ENCODE peak calls at places on chromosome 11, in four cellular contexts. M is A549, Z is HCT116, C is endothelial cell of umbilical vein. W is an unnamed sample.

GRCh38 chr11:66612458-66612857 is 4.0 kb upstream of the RBM14 start:
- DNase-seq in C (no peak), M (no peak), Z (no peak), W (no peak)

GRCh38 chr11:105923252-105923651 is 98.8 kb downstream of the MSANTD4 start:
- DNase-seq in C (no peak), M (no peak), Z (no peak), W (no peak)

GRCh38 chr11:67272327-67273259 is 6.3 kb downstream of the GRK2 start:
- DNase-seq in M (no peak), C (no peak), Z (no peak), W (peak)

GRCh38 chr11:127307700-127308099 is 307.1 kb upstream of the KIRREL3 start:
- DNase-seq in M (no peak), C (no peak), Z (no peak), W (no peak)

GRCh38 chr11:63868399-63869064 is 29.6 kb downstream of the MARK2 start:
- DNase-seq in Z (no peak), C (peak), M (no peak), W (peak)

GRCh38 chr11:65692367-65692766 is 19.7 kb upstream of the KAT5 start:
- DNase-seq in C (no peak), Z (no peak), M (no peak), W (no peak)

GRCh38 chr11:131025020-131025419 is 108.7 kb upstream of the SNX19 start:
- DNase-seq in Z (no peak), C (no peak), M (peak), W (no peak)

GRCh38 chr11:19766810-19767209 is 54.2 kb downstream of the NAV2 start:
- DNase-seq in Z (no peak), M (no peak), C (no peak), W (no peak)

GRCh38 chr11:104764718-104765045 is 133.6 kb downstream of the CASP12 start:
- DNase-seq in C (peak), Z (no peak), M (no peak), W (no peak)

GRCh38 chr11:46102843-46103242 is 18.4 kb downstream of the PHF21A start:
- DNase-seq in C (no peak), Z (no peak), M (no peak), W (no peak)

GRCh38 chr11:108985611-108986279 is 320.9 kb downstream of the DDX10 start:
- DNase-seq in C (peak), Z (no peak), M (no peak), W (no peak)

GRCh38 chr11:58770627-58771457 is 39.1 kb upstream of the GLYAT start:
- DNase-seq in C (no peak), Z (peak), M (no peak), W (no peak)

GRCh38 chr11:88357323-88358039 is 19.9 kb upstream of the CTSC start:
- DNase-seq in C (no peak), Z (no peak), M (no peak), W (peak)

GRCh38 chr11:32131321-32131720 is 40.4 kb downstream of the RCN1 start:
- DNase-seq in Z (no peak), C (no peak), M (no peak), W (no peak)

GRCh38 chr11:131867457-131868257 is 497.2 kb downstream of the NTM start:
- DNase-seq in M (no peak), C (peak), Z (no peak), W (peak)

GRCh38 chr11:8250446-8250845 is 13.2 kb downstream of the LMO1 start:
- DNase-seq in C (no peak), M (no peak), Z (no peak), W (no peak)

GRCh38 chr11:19595840-19596751 is 116.5 kb upstream of the NAV2 start:
- DNase-seq in Z (no peak), M (peak), C (peak), W (no peak)

GRCh38 chr11:130719516-130719915 is 196.8 kb downstream of the SNX19 start:
- DNase-seq in C (no peak), Z (no peak), M (no peak), W (no peak)

GRCh38 chr11:3838504-3838903 is 2.3 kb downstream of the RHOG start:
- DNase-seq in M (no peak), C (no peak), Z (no peak), W (peak)

GRCh38 chr11:17750013-17750816 is 15.6 kb downstream of the KCNC1 start:
- DNase-seq in M (no peak), Z (no peak), C (no peak), W (no peak)

GRCh38 chr11:18394928-18395734 is 768 bp downstream of the LDHA start:
- DNase-seq in M (peak), C (peak), Z (no peak), W (peak)

GRCh38 chr11:47891886-47892285 is 43.7 kb upstream of the NUP160 start:
- DNase-seq in C (no peak), Z (no peak), M (no peak), W (no peak)

GRCh38 chr11:8608646-8609045 is 14.6 kb upstream of the STK33 start:
- DNase-seq in C (no peak), Z (no peak), M (no peak), W (no peak)

GRCh38 chr11:58927393-58928081 is 11.8 kb upstream of the GLYATL1 start:
- DNase-seq in M (no peak), C (no peak), Z (no peak), W (no peak)

GRCh38 chr11:69446108-69446507 is 35.4 kb upstream of the LINC01488 start:
- DNase-seq in M (no peak), C (no peak), Z (no peak), W (peak)

GRCh38 chr11:119888119-119888518 is 159.1 kb upstream of the NECTIN1 start:
- DNase-seq in Z (no peak), C (no peak), M (no peak), W (peak)

GRCh38 chr11:87425943-87426342 is 388.2 kb downstream of the TMEM135 start:
- DNase-seq in C (no peak), M (no peak), Z (no peak), W (no peak)

GRCh38 chr11:76658651-76659650 is 11.6 kb downstream of the LRRC32 start:
- DNase-seq in C (no peak), M (no peak), Z (no peak), W (no peak)

GRCh38 chr11:2270322-2271076 is at the start of gene ASCL2:
- DNase-seq in M (no peak), C (no peak), Z (no peak), W (peak)

GRCh38 chr11:123885570-123885969 is at the start of gene TMEM225:
- DNase-seq in M (no peak), Z (no peak), C (no peak), W (no peak)

GRCh38 chr11:86999859-87000753 is 37.6 kb upstream of the TMEM135 start:
- DNase-seq in Z (no peak), M (no peak), C (peak), W (no peak)

GRCh38 chr11:2215561-2216399 is 44.2 kb upstream of the TH start:
- DNase-seq in C (no peak), Z (no peak), M (no peak), W (no peak)

GRCh38 chr11:114082415-114082748 is 22.9 kb downstream of the ZBTB16 start:
- DNase-seq in Z (no peak), C (no peak), M (no peak), W (no peak)

GRCh38 chr11:76329084-76329648 is 51.8 kb downstream of the THAP12 start:
- DNase-seq in C (no peak), Z (peak), M (no peak), W (no peak)

GRCh38 chr11:17609536-17610401 is 62.7 kb downstream of the OTOG start:
- DNase-seq in C (no peak), M (no peak), Z (no peak), W (no peak)

GRCh38 chr11:17012712-17013547 is 1.3 kb downstream of the PLEKHA7 start:
- DNase-seq in M (peak), Z (peak), C (peak), W (no peak)

GRCh38 chr11:73137942-73138274 is 4.2 kb downstream of the FCHSD2 start:
- DNase-seq in Z (no peak), M (no peak), C (no peak), W (no peak)

GRCh38 chr11:73141031-73141308 is 1.1 kb downstream of the FCHSD2 start:
- DNase-seq in Z (no peak), M (peak), C (no peak), W (no peak)

GRCh38 chr11:73141309-73142127 is 600 bp downstream of the FCHSD2 start:
- DNase-seq in M (peak), C (peak), Z (peak), W (peak)

GRCh38 chr11:73140213-73141030 is 1.7 kb downstream of the FCHSD2 start:
- DNase-seq in M (peak), Z (no peak), C (peak), W (peak)

DNA sequence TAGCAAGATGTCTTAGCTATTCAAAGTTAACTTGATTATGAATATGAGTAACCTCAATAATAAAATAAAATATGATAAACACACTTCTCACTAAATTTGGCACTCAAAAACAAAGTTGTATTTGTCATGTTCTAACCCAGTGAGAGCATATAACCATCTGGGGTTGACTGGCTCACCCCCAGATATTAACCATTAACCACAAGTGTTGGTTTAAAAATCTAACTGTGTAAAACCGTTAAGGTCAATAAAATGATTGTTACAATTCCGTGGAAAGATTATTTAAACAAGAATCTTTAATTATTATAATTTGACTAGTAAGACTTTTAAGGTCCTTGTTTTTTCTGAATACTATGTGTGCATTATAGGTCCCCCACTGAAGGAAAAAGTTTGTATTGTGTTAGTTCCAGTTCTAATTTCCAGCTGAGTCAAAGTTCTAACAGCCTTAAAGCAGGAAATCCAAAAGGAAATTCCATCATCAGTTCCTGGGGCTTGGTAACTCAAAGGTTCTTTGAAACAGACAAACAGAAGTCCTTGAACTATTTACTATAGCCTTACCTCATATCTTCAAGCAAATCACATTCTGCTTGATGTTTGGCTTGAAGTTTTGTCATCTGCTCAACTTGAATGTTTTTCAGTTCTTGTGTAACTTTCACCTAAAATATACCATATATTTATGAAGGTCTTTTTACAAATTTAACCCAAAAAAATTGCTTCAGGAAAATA is 2.5 kb downstream of the FCHSD2 start:
- DNase-seq in Z (no peak), C (peak), M (no peak), W (no peak)
- TF ChIP-seq POLR2A in Z (no peak), C (peak), M (no peak), W (no peak)

GRCh38 chr11:70603064-70603755 is 204.9 kb downstream of the CTTN start:
- DNase-seq in Z (no peak), M (no peak), C (no peak), W (peak)
- TF ChIP-seq MAX in Z (no peak), M (no peak), C (no peak), W (no peak)

GRCh38 chr11:62556872-62557631 is 10.4 kb upstream of the AHNAK start:
- DNase-seq in Z (no peak), C (no peak), M (no peak), W (peak)

GRCh38 chr11:62555464-62556092 is 9.0 kb upstream of the AHNAK start:
- DNase-seq in M (peak), C (no peak), Z (no peak), W (peak)

GRCh38 chr11:62554377-62554776 is 7.8 kb upstream of the AHNAK start:
- DNase-seq in M (no peak), Z (no peak), C (no peak), W (no peak)

GRCh38 chr11:62558669-62559068 is 12.1 kb upstream of the AHNAK start:
- DNase-seq in M (no peak), C (no peak), Z (no peak), W (no peak)

DNA sequence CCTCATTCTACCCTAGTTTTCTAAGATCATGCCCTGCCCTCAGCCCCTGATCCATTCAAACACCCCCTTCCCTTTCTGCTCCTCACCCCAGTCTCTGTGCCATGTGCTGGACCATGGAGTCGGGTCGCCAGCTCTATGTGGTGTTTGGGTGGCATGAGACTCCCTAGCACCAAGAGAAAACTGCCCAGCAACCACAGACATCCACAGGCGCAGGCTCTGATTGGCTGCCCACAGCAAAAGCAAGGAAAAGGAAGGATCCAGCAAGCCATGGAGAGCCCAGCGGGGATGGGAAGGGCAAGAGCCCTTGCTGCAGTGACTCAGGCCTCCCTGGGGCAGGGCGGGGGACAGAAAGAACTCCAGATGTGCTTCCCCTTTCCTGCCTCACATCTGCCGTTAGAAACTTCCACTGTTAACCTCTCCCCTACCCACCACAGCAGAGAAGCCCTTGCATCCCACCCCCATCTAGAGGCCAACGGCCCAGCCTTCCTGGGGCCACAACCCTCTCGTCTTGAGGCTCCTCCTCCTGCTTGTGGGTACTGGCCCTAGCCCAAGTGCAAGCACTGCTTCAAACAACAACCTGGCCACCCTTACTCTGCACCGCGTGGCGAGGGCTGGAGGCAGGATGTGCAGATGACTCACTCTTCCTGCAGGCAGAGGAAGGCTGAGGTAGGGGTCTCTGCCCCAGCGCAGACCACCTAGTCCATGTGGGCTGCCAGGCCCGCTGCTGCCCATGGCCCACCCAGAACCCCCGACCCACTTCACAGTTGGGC is 9.7 kb upstream of the AHNAK start:
- DNase-seq in C (peak), M (peak), Z (peak), W (peak)
- TF ChIP-seq POLR2A in C (peak), M (no peak), Z (peak), W (peak)

GRCh38 chr11:74937696-74938475 is 11.0 kb downstream of the XRRA1 start:
- DNase-seq in C (peak), Z (no peak), M (no peak), W (no peak)
- TF ChIP-seq MAX in C (no peak), Z (no peak), M (no peak), W (no peak)

DNA sequence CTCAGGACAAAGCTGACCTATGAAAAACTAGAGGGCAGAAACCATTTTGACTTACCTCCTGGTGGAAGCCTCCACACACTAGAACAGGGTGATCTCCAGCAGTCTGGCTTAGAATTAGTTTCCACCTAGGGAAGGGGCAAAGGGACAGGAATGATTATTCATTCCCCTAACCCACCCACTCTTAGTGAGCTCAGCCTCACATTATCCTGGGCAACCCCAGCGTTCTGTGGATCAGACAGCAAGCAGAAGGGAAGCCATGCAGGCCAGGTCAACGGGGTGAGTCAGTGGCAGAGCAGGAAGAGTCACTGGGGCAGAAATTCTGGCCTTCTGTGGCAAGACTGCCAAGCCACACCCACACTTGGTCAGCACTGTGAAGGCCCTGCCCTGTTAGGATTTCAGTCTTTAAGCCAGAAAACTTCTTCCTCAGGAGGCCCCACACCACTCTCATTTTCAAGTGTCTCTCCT is 10.5 kb downstream of the NUMA1 start:
- DNase-seq in M (peak), C (peak), Z (peak), W (peak)
- TF ChIP-seq POLR2A in M (peak), C (peak), Z (no peak), W (no peak)

GRCh38 chr11:14873632-14874031 is 18.4 kb downstream of the CYP2R1 start:
- DNase-seq in Z (no peak), C (no peak), M (no peak), W (no peak)

GRCh38 chr11:14875163-14875562 is 16.9 kb downstream of the CYP2R1 start:
- DNase-seq in M (no peak), C (no peak), Z (no peak), W (no peak)

GRCh38 chr11:14872032-14872431 is 20.0 kb downstream of the CYP2R1 start:
- DNase-seq in M (no peak), C (no peak), Z (no peak), W (no peak)
- TF ChIP-seq MAX in M (no peak), C (no peak), Z (no peak), W (no peak)